ENCODE peak calls at places on chromosomes 11 and 22, in eight cellular contexts. B, I, W, M, R, Q, V and Y are unnamed samples.

GRCh38 chr11:132674161-132674560 is 858.1 kb downstream of the OPCML start:
- DNase-seq in B (no peak), W (no peak), I (no peak), R (no peak), M (no peak), Q (no peak), V (no peak), Y (no peak)

GRCh38 chr22:26416670-26417270 is 12.3 kb upstream of the ASPHD2 start:
- DNase-seq in B (no peak), R (no peak), M (no peak), W (no peak), Q (peak; percentile 61), I (no peak), V (peak; percentile 45), Y (no peak)

GRCh38 chr11:83612891-83613766 is 327.0 kb upstream of the CCDC90B start:
- DNase-seq in W (no peak), V (no peak), M (no peak), B (no peak), R (no peak), Q (peak; percentile 22), I (no peak), Y (no peak)

GRCh38 chr11:44574620-44575287 is 9.3 kb downstream of the CD82 start:
- DNase-seq in R (peak; percentile 39), I (no peak), M (no peak), Q (peak; percentile 96), V (no peak), B (peak; percentile 53), W (no peak), Y (no peak)

GRCh38 chr11:121895919-121896318 is 220.1 kb downstream of the BLID start:
- DNase-seq in R (no peak), W (no peak), B (no peak), M (no peak), I (no peak), V (no peak), Q (peak; percentile 37), Y (no peak)

GRCh38 chr11:64334764-64335741 is 5.0 kb upstream of the CCDC88B start:
- DNase-seq in Q (peak; percentile 99), B (peak; percentile 57), R (no peak), M (peak; percentile 80), W (peak; percentile 62), I (peak; percentile 74), V (peak; percentile 73), Y (no peak)

GRCh38 chr11:8838248-8838647 is 72.7 kb upstream of the AKIP1 start:
- DNase-seq in I (no peak), R (no peak), M (no peak), V (no peak), B (no peak), Q (no peak), W (no peak), Y (no peak)

GRCh38 chr11:113106507-113106906 is 145.3 kb downstream of the NCAM1 start:
- DNase-seq in Q (no peak), I (no peak), B (no peak), V (no peak), M (no peak), W (no peak), R (no peak), Y (no peak)

GRCh38 chr11:44960200-44960845 is 9.6 kb upstream of the TP53I11 start:
- DNase-seq in V (no peak), Q (no peak), W (no peak), M (no peak), I (no peak), B (no peak), R (no peak), Y (no peak)

GRCh38 chr22:28933321-28933720 is 49.9 kb downstream of the ZNRF3 start:
- DNase-seq in I (no peak), W (no peak), R (no peak), V (no peak), B (no peak), M (no peak), Q (no peak), Y (no peak)

GRCh38 chr11:32312865-32313403 is 122.4 kb downstream of the WT1 start:
- DNase-seq in B (no peak), I (peak; percentile 68), M (peak; percentile 18), R (no peak), W (no peak), Q (peak; percentile 70), V (peak; percentile 67), Y (no peak)

GRCh38 chr11:69841859-69842698 is 22.9 kb upstream of the FGF3 start:
- DNase-seq in Q (no peak), B (no peak), V (no peak), W (no peak), R (peak; percentile 5), I (no peak), M (peak; percentile 30), Y (no peak)

GRCh38 chr11:37343279-37343678 is 745.2 kb upstream of the RAG2 start:
- DNase-seq in Q (no peak), B (no peak), R (no peak), V (no peak), I (no peak), W (no peak), M (no peak), Y (no peak)

GRCh38 chr11:17403977-17404759 is 15.7 kb upstream of the KCNJ11 start:
- DNase-seq in V (no peak), W (no peak), M (no peak), R (no peak), Q (peak; percentile 69), I (no peak), B (no peak), Y (no peak)

GRCh38 chr11:132910016-132910760 is 622.1 kb downstream of the OPCML start:
- DNase-seq in B (no peak), I (no peak), Q (no peak), M (no peak), W (no peak), R (no peak), V (no peak), Y (no peak)

GRCh38 chr22:22184277-22184807 is 60.2 kb upstream of the VPREB1 start:
- DNase-seq in Q (no peak), W (no peak), V (no peak), I (no peak), M (no peak), R (no peak), B (no peak), Y (no peak)

GRCh38 chr22:49533886-49534285 is 293.8 kb downstream of the BRD1 start:
- DNase-seq in I (no peak), B (no peak), R (no peak), V (no peak), M (no peak), W (peak; percentile 49), Q (no peak), Y (peak; percentile 25)

GRCh38 chr22:47608421-47608820 is 846.0 kb downstream of the TBC1D22A start:
- DNase-seq in B (no peak), I (no peak), V (no peak), Q (no peak), R (no peak), M (no peak), W (peak; percentile 40), Y (peak; percentile 38)

GRCh38 chr22:47607486-47607885 is 845.0 kb downstream of the TBC1D22A start:
- DNase-seq in Q (no peak), M (no peak), B (no peak), I (no peak), V (no peak), W (peak; percentile 19), R (no peak), Y (no peak)

GRCh38 chr22:47610766-47611165 is 848.3 kb downstream of the TBC1D22A start:
- DNase-seq in W (no peak), I (no peak), Q (no peak), V (no peak), M (no peak), B (no peak), R (no peak), Y (no peak)

GRCh38 chr22:47610281-47610680 is 847.8 kb downstream of the TBC1D22A start:
- DNase-seq in I (no peak), W (no peak), R (no peak), B (no peak), V (no peak), M (no peak), Q (no peak), Y (no peak)

GRCh38 chr22:47609653-47610052 is 847.2 kb downstream of the TBC1D22A start:
- DNase-seq in B (no peak), Q (no peak), R (no peak), V (no peak), W (no peak), M (no peak), I (no peak), Y (no peak)
- H3K9me3 ChIP-seq in B (peaks cover 3% of the 10 kb centered on the region), Q (no peaks in the 10 kb centered on the region), R (no peaks in the 10 kb centered on the region), V (no peaks in the 10 kb centered on the region), W (peaks cover 11% of the 10 kb centered on the region), M (no peaks in the 10 kb centered on the region), I (no peaks in the 10 kb centered on the region), Y (no peaks in the 10 kb centered on the region)

GRCh38 chr11:19162946-19163345 is 38.8 kb downstream of the CSRP3 start:
- DNase-seq in R (no peak), I (no peak), M (no peak), Q (no peak), V (no peak), W (no peak), B (no peak), Y (no peak)

GRCh38 chr11:19164230-19164855 is 37.4 kb downstream of the CSRP3 start:
- DNase-seq in I (no peak), V (no peak), Q (no peak), R (no peak), W (no peak), B (no peak), M (no peak), Y (no peak)

GRCh38 chr11:19163627-19164026 is 38.2 kb downstream of the CSRP3 start:
- DNase-seq in B (no peak), I (no peak), R (no peak), W (no peak), Q (no peak), V (no peak), M (no peak), Y (no peak)

GRCh38 chr11:19161651-19162050 is 40.1 kb downstream of the CSRP3 start:
- DNase-seq in Q (no peak), B (no peak), R (no peak), V (no peak), W (no peak), M (no peak), I (no peak), Y (no peak)

DNA sequence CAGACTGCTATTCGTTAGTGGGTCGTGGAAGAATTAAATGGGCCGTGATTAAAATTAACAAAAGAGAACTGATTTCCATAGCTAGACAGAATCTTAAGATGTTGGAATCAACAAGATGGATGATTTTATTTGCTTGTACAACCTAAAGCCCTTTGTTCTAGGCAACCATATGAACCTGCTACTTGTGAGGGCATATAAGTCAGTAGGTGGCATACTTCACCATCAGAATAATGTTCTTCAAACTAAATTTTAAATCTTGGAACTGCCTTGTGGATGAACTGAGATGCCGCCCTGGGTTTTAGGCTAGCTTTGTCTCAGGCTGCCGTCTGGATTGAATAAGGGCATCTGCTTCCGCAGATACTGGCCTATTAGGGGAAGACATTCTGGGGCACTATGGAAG is 40.9 kb downstream of the CSRP3 start:
- DNase-seq in R (no peak), M (no peak), W (no peak), I (no peak), V (peak; percentile 41), B (no peak), Q (no peak), Y (no peak)
- H3K4me3 ChIP-seq in R (no peak overlapping the region), M (no peak overlapping the region), W (no peak overlapping the region), I (no peak overlapping the region), V (no peak overlapping the region), B (no peak overlapping the region), Q (no peak overlapping the region), Y (no peak overlapping the region)

GRCh38 chr11:41786087-41786486 is 326.6 kb upstream of the LRRC4C start:
- DNase-seq in M (no peak), W (no peak), V (no peak), Q (no peak), B (no peak), R (no peak), I (no peak), Y (no peak)
- H3K9me3 ChIP-seq in M (no peaks in the 10 kb centered on the region), W (no peaks in the 10 kb centered on the region), V (no peaks in the 10 kb centered on the region), Q (peaks cover 5% of the 10 kb centered on the region), B (no peaks in the 10 kb centered on the region), R (no peaks in the 10 kb centered on the region), I (no peaks in the 10 kb centered on the region), Y (no peaks in the 10 kb centered on the region)

GRCh38 chr11:58830693-58831301 is 13.7 kb downstream of the GLYATL2 start:
- DNase-seq in W (no peak), R (no peak), I (no peak), M (no peak), Q (no peak), B (no peak), V (no peak), Y (no peak)
- H3K4me3 ChIP-seq in W (no peak overlapping the region), R (no peak overlapping the region), I (no peak overlapping the region), M (no peak overlapping the region), Q (no peak overlapping the region), B (no peak overlapping the region), V (no peak overlapping the region), Y (no peak overlapping the region)